ENCODE peak calls at places on chromosomes 3 and 15, in nine cellular contexts. S is EH; V is AG09309; T is GM04503; M is stimulated activated CD8-positive, alpha-beta memory T cell treated with anti-CD3 and anti-CD28 coated beads, Interleukin-15, amount 100 ng/mL, for 48 hours; J is NCI-H2081 treated with DMSO at 0.1 percent for 48 hours; L is T-helper 9 cell; W is foreskin fibroblast; R is choroid plexus epithelial cell. P is an unnamed sample.
A peak's percentile ranks its signal among the peaks of the same experiment; 100 is the strongest.

GRCh38 chr3:157755254-157755653 is 252.0 kb upstream of the VEPH1 start:
- DNase-seq in S (no peak), V (no peak), T (no peak), M (no peak), J (no peak), L (no peak), W (peak; percentile 13), R (peak; percentile 17), P (no peak)

GRCh38 chr3:63096248-63097058 is 181.7 kb upstream of the SYNPR start:
- DNase-seq in S (no peak), V (no peak), T (no peak), M (no peak), J (no peak), L (no peak), W (no peak), R (no peak), P (no peak)

GRCh38 chr15:44136991-44137477 is 58.0 kb downstream of the FRMD5 start:
- DNase-seq in S (no peak), V (no peak), T (no peak), M (no peak), J (no peak), L (no peak), W (no peak), R (no peak), P (no peak)

GRCh38 chr3:71366991-71367604 is 216.4 kb downstream of the FOXP1 start:
- DNase-seq in S (no peak), V (no peak), T (no peak), M (no peak), J (no peak), L (no peak), W (no peak), R (peak; percentile 28), P (no peak)

GRCh38 chr3:194364652-194365434 is 4.7 kb downstream of the LRRC15 start:
- DNase-seq in S (peak; percentile 86), V (peak; percentile 50), T (peak; percentile 53), M (no peak), J (peak; percentile 98), L (no peak), W (peak; percentile 68), R (peak; percentile 64), P (no peak)

GRCh38 chr3:71262368-71263265 is 320.9 kb downstream of the FOXP1 start:
- DNase-seq in S (no peak), V (no peak), T (no peak), M (no peak), J (no peak), L (no peak), W (no peak), R (no peak), P (no peak)

GRCh38 chr3:108589081-108589997 is at the start of the genes CIP2A and DZIP3:
- DNase-seq in S (peak; percentile 94), V (peak; percentile 58), T (peak; percentile 75), M (peak; percentile 87), J (peak; percentile 70), L (peak; percentile 71), W (peak; percentile 92), R (peak; percentile 95), P (peak; percentile 93)

GRCh38 chr15:51403072-51403878 is 61.8 kb downstream of the GLDN start:
- DNase-seq in S (peak; percentile 46), V (no peak), T (peak; percentile 5), M (no peak), J (no peak), L (no peak), W (peak; percentile 70), R (peak; percentile 82), P (no peak)

GRCh38 chr3:30720586-30721313 is 114.3 kb downstream of the TGFBR2 start:
- DNase-seq in S (peak; percentile 64), V (no peak), T (peak; percentile 18), M (no peak), J (no peak), L (no peak), W (peak; percentile 62), R (peak; percentile 68), P (no peak)

GRCh38 chr3:158160958-158161357 is 51.1 kb downstream of the RSRC1 start:
- DNase-seq in S (peak; percentile 88), V (peak; percentile 81), T (peak; percentile 86), M (no peak), J (no peak), L (no peak), W (peak; percentile 93), R (peak; percentile 76), P (no peak)

GRCh38 chr3:150309557-150309956 is 98.5 kb upstream of the TSC22D2 start:
- DNase-seq in S (peak; percentile 84), V (no peak), T (peak; percentile 64), M (no peak), J (no peak), L (no peak), W (peak; percentile 65), R (peak; percentile 65), P (no peak)

GRCh38 chr15:69885182-69886041 is 212.3 kb downstream of the TLE3 start:
- DNase-seq in S (no peak), V (no peak), T (no peak), M (no peak), J (no peak), L (no peak), W (no peak), R (peak; percentile 16), P (no peak)

GRCh38 chr3:173221010-173221409 is 80.0 kb upstream of the SPATA16 start:
- DNase-seq in S (peak; percentile 40), V (no peak), T (no peak), M (no peak), J (no peak), L (no peak), W (no peak), R (peak; percentile 6), P (no peak)

GRCh38 chr15:49843725-49844124 is 222.9 kb downstream of the DTWD1 start:
- DNase-seq in S (peak; percentile 40), V (no peak), T (no peak), M (no peak), J (no peak), L (no peak), W (peak; percentile 45), R (peak; percentile 43), P (no peak)

GRCh38 chr3:111846717-111847116 is 12.3 kb upstream of the PHLDB2 start:
- DNase-seq in S (peak; percentile 87), V (peak; percentile 88), T (peak; percentile 92), M (no peak), J (no peak), L (no peak), W (peak; percentile 82), R (peak; percentile 82), P (no peak)

GRCh38 chr15:25172691-25173090 is 217.9 kb downstream of the SNRPN start:
- DNase-seq in S (no peak), V (no peak), T (no peak), M (no peak), J (no peak), L (no peak), W (no peak), R (no peak), P (no peak)

GRCh38 chr15:22226034-22226790 is 145.9 kb downstream of the OR4M2 start:
- DNase-seq in S (no peak), V (no peak), T (no peak), M (no peak), J (no peak), L (no peak), W (no peak), R (no peak), P (no peak)

GRCh38 chr3:124034016-124034808 is 42.3 kb upstream of the ROPN1 start:
- DNase-seq in S (peak; percentile 31), V (no peak), T (no peak), M (no peak), J (no peak), L (no peak), W (peak; percentile 25), R (peak; percentile 6), P (peak; percentile 0)

GRCh38 chr3:58537412-58538301 is 667 bp upstream of the ACOX2 start:
- DNase-seq in S (no peak), V (no peak), T (no peak), M (no peak), J (no peak), L (no peak), W (peak; percentile 36), R (no peak), P (no peak)

GRCh38 chr3:177195242-177195940 is 1.9 kb downstream of the TBL1XR1 start:
- DNase-seq in S (peak; percentile 20), V (no peak), T (no peak), M (no peak), J (no peak), L (no peak), W (no peak), R (peak; percentile 80), P (peak; percentile 21)

GRCh38 chr15:101528917-101529299 is 39.4 kb upstream of the PCSK6 start:
- DNase-seq in S (no peak), V (no peak), T (no peak), M (no peak), J (no peak), L (no peak), W (no peak), R (no peak), P (no peak)

GRCh38 chr15:101827257-101827656 is 15.3 kb downstream of the OR4F15 start:
- DNase-seq in S (peak; percentile 85), V (peak; percentile 27), T (no peak), M (no peak), J (no peak), L (no peak), W (peak; percentile 67), R (no peak), P (no peak)

GRCh38 chr15:58627706-58628105 is 121.8 kb downstream of the ADAM10 start:
- DNase-seq in S (no peak), V (no peak), T (no peak), M (no peak), J (no peak), L (no peak), W (no peak), R (peak; percentile 53), P (peak; percentile 19)

GRCh38 chr3:42149537-42150426 is 58.6 kb downstream of the TRAK1 start:
- DNase-seq in S (no peak), V (no peak), T (no peak), M (no peak), J (no peak), L (no peak), W (no peak), R (no peak), P (no peak)

P was measured in CD4-positive, alpha-beta memory T cell.